ENCODE peak calls at places on chromosome 5, in six cellular contexts. L is EH, S is cardiac fibroblast, N is B cell, R is LoVo, J is NCI-H2029. A is an unnamed sample.

GRCh38 chr5:101390317-101390908 is 487.3 kb upstream of the ST8SIA4 start:
- DNase-seq in J (peak; percentile 48), L (peak; percentile 27), N (no peak), S (peak; percentile 71), R (peak; percentile 54), A (peak; percentile 41)

GRCh38 chr5:93723005-93723404 is 18.4 kb downstream of the POU5F2 start:
- DNase-seq in L (peak; percentile 51), R (peak; percentile 34), N (no peak), S (peak; percentile 31), J (peak; percentile 17), A (peak; percentile 33)

GRCh38 chr5:80804332-80804731 is 149.5 kb upstream of the DHFR start:
- DNase-seq in N (no peak), S (no peak), L (peak; percentile 5), J (no peak), R (no peak), A (no peak)

GRCh38 chr5:115816226-115817042 is at the start of gene CDO1:
- DNase-seq in J (no peak), L (peak; percentile 47), R (no peak), S (peak; percentile 46), N (peak; percentile 33), A (no peak)

GRCh38 chr5:78574731-78575161 is 73.8 kb downstream of the LHFPL2 start:
- DNase-seq in L (peak; percentile 51), R (no peak), S (peak; percentile 75), N (no peak), J (no peak), A (peak; percentile 47)

GRCh38 chr5:110478899-110479298 is 247.6 kb downstream of the TMEM232 start:
- DNase-seq in N (no peak), S (peak; percentile 86), L (peak; percentile 78), J (no peak), R (peak; percentile 28), A (peak; percentile 37)

GRCh38 chr5:120139039-120139438 is 325.1 kb upstream of the PRR16 start:
- DNase-seq in J (no peak), S (peak; percentile 99), L (peak; percentile 97), R (peak; percentile 51), N (no peak), A (peak; percentile 91)

GRCh38 chr5:97929383-97929782 is 746.3 kb upstream of the RIOK2 start:
- DNase-seq in N (no peak), J (no peak), S (peak; percentile 44), R (no peak), L (peak; percentile 18), A (peak; percentile 25)

GRCh38 chr5:173456751-173457171 is 128.5 kb upstream of the STC2 start:
- DNase-seq in R (peak; percentile 34), N (no peak), J (no peak), L (peak; percentile 86), S (peak; percentile 70), A (peak; percentile 53)

GRCh38 chr5:93899026-93899600 is 157.7 kb upstream of the POU5F2 start:
- DNase-seq in L (peak; percentile 19), R (peak; percentile 11), S (peak; percentile 23), J (no peak), N (no peak), A (no peak)

GRCh38 chr5:72066658-72067057 is 40.6 kb upstream of the MAP1B start:
- DNase-seq in R (peak; percentile 44), J (no peak), N (no peak), S (peak; percentile 86), L (peak; percentile 94), A (peak; percentile 87)

GRCh38 chr5:90119531-90119940 is 290.0 kb downstream of the CETN3 start:
- DNase-seq in J (no peak), L (no peak), N (no peak), S (peak; percentile 74), R (no peak), A (no peak)

GRCh38 chr5:118243068-118243467 is 745.3 kb downstream of the DTWD2 start:
- DNase-seq in L (no peak), S (no peak), J (no peak), N (no peak), R (no peak), A (no peak)

GRCh38 chr5:73668422-73669116 is 42.6 kb downstream of the ARHGEF28 start:
- DNase-seq in S (no peak), J (no peak), L (no peak), N (no peak), R (no peak), A (no peak)

GRCh38 chr5:125634242-125634835 is 788.9 kb upstream of the GRAMD2B start:
- DNase-seq in J (no peak), N (no peak), R (no peak), S (no peak), L (no peak), A (no peak)

GRCh38 chr5:138503487-138504270 is 38.4 kb downstream of the EGR1 start:
- DNase-seq in L (peak; percentile 71), J (peak; percentile 41), N (peak; percentile 52), S (peak; percentile 78), R (peak; percentile 72), A (peak; percentile 59)

GRCh38 chr5:12623408-12623807 is 719.2 kb upstream of the CTNND2 start:
- DNase-seq in J (no peak), N (no peak), R (no peak), S (no peak), L (no peak), A (no peak)

A was measured in HFFc6.